ENCODE peak calls at places on chromosomes 11 and 22, in eight cellular contexts. I, Z, J, F, C, A, T and D are unnamed samples.

GRCh38 chr11:557328-558132 is 3.0 kb downstream of the LMNTD2 start:
- DNase-seq in I (no peak), Z (no peak), J (no peak), F (no peak), C (no peak), A (no peak), T (no peak), D (no peak)

GRCh38 chr11:57425565-57426438 is 1.1 kb downstream of the SLC43A3 start:
- DNase-seq in I (peak), Z (peak), J (peak), F (no peak), C (peak), A (peak), T (peak), D (peak)

GRCh38 chr11:95917188-95918036 is 6.5 kb downstream of the MTMR2 start:
- DNase-seq in I (no peak), Z (no peak), J (no peak), F (no peak), C (no peak), A (no peak), T (no peak), D (no peak)

GRCh38 chr22:46374663-46375474 is 39.4 kb downstream of the TRMU start:
- DNase-seq in I (no peak), Z (peak), J (no peak), F (no peak), C (no peak), A (no peak), T (peak), D (no peak)

GRCh38 chr22:20636075-20636812 is 128.8 kb downstream of the MED15 start:
- DNase-seq in I (no peak), Z (no peak), J (no peak), F (no peak), C (no peak), A (no peak), T (no peak), D (no peak)

GRCh38 chr11:59102259-59102765 is 4.7 kb upstream of the FAM111B start:
- DNase-seq in I (peak), Z (peak), J (peak), F (no peak), C (peak), A (peak), T (peak), D (no peak)

GRCh38 chr11:110463153-110463552 is 33.4 kb downstream of the FDX1 start:
- DNase-seq in I (no peak), Z (no peak), J (no peak), F (no peak), C (peak), A (peak), T (peak), D (peak)

GRCh38 chr11:111514216-111515031 is at the start of gene HOATZ:
- DNase-seq in I (no peak), Z (no peak), J (no peak), F (no peak), C (no peak), A (no peak), T (no peak), D (no peak)

GRCh38 chr22:50216161-50216683 is 15.4 kb downstream of the SELENOO start:
- DNase-seq in I (no peak), Z (no peak), J (no peak), F (no peak), C (no peak), A (no peak), T (no peak), D (no peak)

GRCh38 chr22:46213052-46213451 is 37.0 kb downstream of the CDPF1 start:
- DNase-seq in I (no peak), Z (no peak), J (no peak), F (no peak), C (no peak), A (no peak), T (no peak), D (no peak)

GRCh38 chr11:117180020-117180419 is 1.5 kb downstream of the SIDT2 start:
- DNase-seq in I (no peak), Z (no peak), J (peak), F (no peak), C (no peak), A (no peak), T (peak), D (no peak)

GRCh38 chr11:82458777-82459176 is 274.9 kb downstream of the FAM181B start:
- DNase-seq in I (no peak), Z (no peak), J (no peak), F (no peak), C (no peak), A (no peak), T (no peak), D (no peak)

GRCh38 chr11:44943118-44943517 is 7.6 kb downstream of the TP53I11 start:
- DNase-seq in I (no peak), Z (no peak), J (no peak), F (no peak), C (no peak), A (no peak), T (peak), D (peak)

GRCh38 chr11:122246885-122247284 is 130.9 kb upstream of the BLID start:
- DNase-seq in I (no peak), Z (no peak), J (no peak), F (no peak), C (no peak), A (no peak), T (no peak), D (no peak)

GRCh38 chr11:112163875-112164521 is at the start of gene IL18:
- DNase-seq in I (peak), Z (no peak), J (no peak), F (no peak), C (peak), A (peak), T (peak), D (peak)

GRCh38 chr11:113992459-113993105 is 17.7 kb downstream of the HTR3A start:
- DNase-seq in I (no peak), Z (no peak), J (no peak), F (no peak), C (no peak), A (no peak), T (no peak), D (no peak)

GRCh38 chr11:27204527-27204926 is 158.5 kb downstream of the CCDC34 start:
- DNase-seq in I (no peak), Z (no peak), J (no peak), F (no peak), C (no peak), A (no peak), T (no peak), D (peak)

GRCh38 chr11:118609380-118610219 is 2.2 kb downstream of the PHLDB1 start:
- DNase-seq in I (no peak), Z (no peak), J (peak), F (no peak), C (no peak), A (no peak), T (peak), D (peak)

GRCh38 chr11:121534131-121535093 is 81.6 kb upstream of the SORL1-AS1 start:
- DNase-seq in I (no peak), Z (peak), J (no peak), F (no peak), C (no peak), A (no peak), T (peak), D (no peak)

GRCh38 chr11:109696191-109696897 is 274.4 kb downstream of the C11orf87 start:
- DNase-seq in I (no peak), Z (no peak), J (no peak), F (no peak), C (no peak), A (no peak), T (no peak), D (no peak)

GRCh38 chr11:93849751-93850584 is 450 bp downstream of the VSTM5 start:
- DNase-seq in I (no peak), Z (no peak), J (no peak), F (no peak), C (no peak), A (peak), T (peak), D (peak)

GRCh38 chr11:35326266-35326879 is 93.0 kb downstream of the SLC1A2 start:
- DNase-seq in I (no peak), Z (no peak), J (no peak), F (no peak), C (no peak), A (no peak), T (no peak), D (no peak)

GRCh38 chr11:132134322-132134721 is 763.9 kb downstream of the NTM start:
- DNase-seq in I (no peak), Z (no peak), J (no peak), F (no peak), C (no peak), A (no peak), T (no peak), D (no peak)

GRCh38 chr11:100550910-100551309 is 136.2 kb upstream of the ARHGAP42 start:
- DNase-seq in I (no peak), Z (no peak), J (no peak), F (no peak), C (no peak), A (no peak), T (no peak), D (no peak)

GRCh38 chr22:26885441-26886261 is 228.3 kb downstream of the MIAT start:
- DNase-seq in I (no peak), Z (no peak), J (no peak), F (no peak), C (no peak), A (no peak), T (no peak), D (no peak)

GRCh38 chr11:113623114-113623513 is 83.0 kb downstream of the TMPRSS5 start:
- DNase-seq in I (no peak), Z (no peak), J (no peak), F (no peak), C (no peak), A (no peak), T (no peak), D (no peak)

GRCh38 chr11:43694477-43694876 is 13.9 kb downstream of the HSD17B12 start:
- DNase-seq in I (no peak), Z (no peak), J (no peak), F (no peak), C (no peak), A (no peak), T (no peak), D (no peak)

GRCh38 chr22:39664485-39665200 is 94.1 kb downstream of the CACNA1I start:
- DNase-seq in I (no peak), Z (no peak), J (no peak), F (no peak), C (no peak), A (no peak), T (no peak), D (no peak)

GRCh38 chr11:636511-637332 is at the start of gene DRD4:
- DNase-seq in I (no peak), Z (no peak), J (no peak), F (no peak), C (no peak), A (peak), T (no peak), D (no peak)

GRCh38 chr11:26580929-26581328 is 8.9 kb upstream of the MUC15 start:
- DNase-seq in I (no peak), Z (no peak), J (no peak), F (no peak), C (no peak), A (no peak), T (no peak), D (no peak)

GRCh38 chr22:44338183-44338812 is 25.5 kb upstream of the SHISAL1 start:
- DNase-seq in I (no peak), Z (no peak), J (no peak), F (no peak), C (no peak), A (no peak), T (peak), D (no peak)

GRCh38 chr11:59756496-59756840 is 1.3 kb downstream of the STX3 start:
- DNase-seq in I (no peak), Z (no peak), J (no peak), F (no peak), C (no peak), A (no peak), T (no peak), D (no peak)

DNA sequence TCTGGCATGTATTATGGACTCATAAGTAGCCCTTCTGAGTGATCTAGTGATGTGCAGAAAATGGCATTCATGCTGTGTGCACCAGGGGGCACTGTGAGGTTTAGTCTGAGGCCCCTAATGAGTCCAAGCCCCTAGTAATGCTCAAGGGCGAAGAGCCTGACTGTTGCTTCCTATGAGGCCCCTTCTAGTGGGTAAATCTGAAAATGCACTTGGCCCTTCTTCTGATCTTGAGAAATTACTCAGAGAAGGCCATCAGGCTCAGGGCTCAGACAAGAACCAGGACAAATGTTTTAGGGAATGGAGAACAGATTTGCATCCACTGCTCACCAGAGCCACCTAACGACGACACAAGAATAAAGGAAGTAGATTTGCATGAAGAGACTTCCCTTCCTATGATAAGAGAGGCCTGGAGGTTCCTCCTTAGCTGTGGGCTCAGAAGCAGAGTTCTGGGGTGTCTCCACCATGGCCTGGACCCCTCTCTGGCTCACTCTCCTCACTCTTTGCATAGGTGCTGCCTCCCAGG is 75.8 kb downstream of the GGTLC2 start:
- DNase-seq in I (no peak), Z (no peak), J (no peak), F (no peak), C (peak), A (no peak), T (no peak), D (peak)
- TF ChIP-seq POLR2A in I (no peak), Z (no peak), J (no peak), F (no peak), C (no peak), A (no peak), T (no peak), D (no peak)

GRCh38 chr11:71245601-71246391 is 6.6 kb downstream of the SHANK2 start:
- DNase-seq in I (no peak), Z (no peak), J (peak), F (no peak), C (no peak), A (no peak), T (peak), D (no peak)
- H3K4me3 ChIP-seq in I (no peak), Z (no peak), J (no peak), F (no peak), C (no peak), A (no peak), T (no peak), D (no peak)

DNA sequence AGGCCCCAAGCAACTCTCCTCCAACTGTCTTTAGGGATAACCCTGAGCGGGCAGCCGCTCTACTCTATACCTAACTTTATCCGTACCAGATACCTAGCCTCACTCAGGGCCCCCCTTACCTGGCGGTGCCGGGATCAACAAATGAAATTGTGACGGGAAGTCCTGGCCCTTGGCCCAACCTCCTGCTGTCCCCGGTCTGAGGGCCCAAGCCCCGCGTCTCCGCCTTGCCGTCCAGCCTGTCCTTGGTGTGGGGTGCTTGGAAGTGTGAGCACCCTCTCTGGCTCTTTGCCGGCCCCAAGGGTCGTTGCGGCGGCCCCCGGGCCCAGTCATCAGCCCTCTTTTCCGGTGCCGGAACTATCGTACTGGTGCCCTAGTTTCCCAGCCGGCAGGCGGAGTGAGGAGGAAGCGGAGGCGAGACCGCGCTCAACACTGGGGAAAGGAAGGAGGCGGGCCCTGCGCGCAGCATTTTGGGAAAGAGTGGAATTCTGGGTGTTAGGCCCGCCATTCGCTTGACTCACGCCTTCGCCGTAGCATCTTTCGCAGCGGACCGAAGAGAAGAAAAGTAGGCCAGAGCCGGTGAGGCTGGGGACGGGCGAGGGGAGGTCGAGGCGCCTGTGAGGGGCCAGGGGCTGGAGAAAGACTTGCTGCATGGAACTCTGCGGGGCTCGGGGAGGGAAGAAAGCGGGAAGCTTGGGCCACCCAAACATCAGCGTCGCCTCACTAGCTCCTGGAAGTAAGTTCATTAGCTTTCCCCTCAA is at the start of gene SNRPD3:
- DNase-seq in I (peak), Z (peak), J (peak), F (peak), C (peak), A (peak), T (peak), D (peak)
- TF ChIP-seq POLR2A in I (peak), Z (peak), J (no peak), F (no peak), C (peak), A (peak), T (no peak), D (peak)

DNA sequence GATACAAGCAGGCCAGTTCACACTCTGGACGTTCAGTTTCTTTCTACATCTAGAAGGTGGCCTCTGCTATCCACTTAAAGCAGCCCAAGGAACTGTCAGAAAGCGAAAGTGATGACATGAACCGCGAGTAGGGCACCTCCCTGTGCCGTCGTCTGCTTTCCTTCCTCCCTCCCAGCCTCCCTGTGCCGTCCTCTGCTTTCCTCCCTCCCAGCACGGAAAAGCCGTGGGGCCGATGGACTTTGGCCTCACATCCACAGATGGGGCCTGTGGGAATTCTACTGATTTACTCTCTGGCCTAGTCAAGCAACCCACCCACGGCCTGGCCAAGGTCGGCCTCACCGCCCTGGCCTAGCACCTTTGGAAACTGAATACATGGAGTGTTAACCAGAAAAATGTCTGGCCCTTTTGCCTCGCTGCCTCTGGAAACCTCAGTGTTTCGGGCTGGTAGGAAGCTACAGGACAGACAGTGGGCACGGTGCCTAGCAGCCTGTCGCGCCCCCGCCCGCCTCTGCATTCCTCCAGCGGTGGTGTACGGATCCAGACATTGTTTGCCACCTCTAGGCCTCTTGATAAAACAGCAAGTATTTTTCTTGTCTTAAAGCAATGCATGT is 14.2 kb downstream of the PEX26 start:
- DNase-seq in I (peak), Z (peak), J (no peak), F (no peak), C (peak), A (peak), T (peak), D (no peak)
- H3K4me3 ChIP-seq in I (peak), Z (peak), J (peak), F (peak), C (peak), A (peak), T (peak), D (no peak)

DNA sequence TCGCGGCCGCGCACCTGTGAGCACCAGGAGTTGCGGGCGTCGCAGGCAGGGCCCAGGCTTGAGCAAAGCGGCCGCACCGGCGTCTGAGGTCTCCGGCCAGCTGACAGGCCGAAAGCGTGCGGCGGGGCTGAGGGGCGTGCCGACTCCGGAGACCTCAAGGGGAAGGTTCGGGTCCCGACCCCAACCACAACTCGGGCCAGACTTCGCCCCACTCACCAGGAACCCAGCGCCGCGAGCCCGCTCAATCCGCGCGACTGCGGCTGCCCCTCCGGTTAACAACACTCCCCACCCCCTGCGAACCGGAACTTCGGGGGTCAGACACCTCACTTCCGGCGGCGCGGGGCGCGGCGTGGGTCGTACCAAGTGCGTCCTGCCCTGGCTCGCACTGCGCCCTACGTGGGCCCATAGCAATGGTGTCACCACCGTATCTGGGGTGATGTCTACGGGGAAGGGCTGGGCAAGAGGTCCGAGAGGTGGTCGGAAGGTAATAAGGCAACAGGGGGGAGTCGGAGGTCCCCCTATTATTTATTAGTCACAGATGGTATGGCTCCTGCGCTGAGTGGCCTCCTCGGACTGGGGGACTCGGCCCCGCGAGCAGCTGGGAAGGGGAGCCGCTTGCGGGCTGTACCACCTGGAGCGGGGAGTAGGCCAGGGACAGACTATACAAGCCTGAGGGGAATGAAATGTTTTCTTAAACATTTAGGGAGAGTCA is at the start of gene SYVN1:
- DNase-seq in I (peak), Z (peak), J (peak), F (peak), C (peak), A (peak), T (peak), D (peak)
- TF ChIP-seq POLR2A in I (peak), Z (peak), J (peak), F (no peak), C (peak), A (peak), T (peak), D (peak)

DNA sequence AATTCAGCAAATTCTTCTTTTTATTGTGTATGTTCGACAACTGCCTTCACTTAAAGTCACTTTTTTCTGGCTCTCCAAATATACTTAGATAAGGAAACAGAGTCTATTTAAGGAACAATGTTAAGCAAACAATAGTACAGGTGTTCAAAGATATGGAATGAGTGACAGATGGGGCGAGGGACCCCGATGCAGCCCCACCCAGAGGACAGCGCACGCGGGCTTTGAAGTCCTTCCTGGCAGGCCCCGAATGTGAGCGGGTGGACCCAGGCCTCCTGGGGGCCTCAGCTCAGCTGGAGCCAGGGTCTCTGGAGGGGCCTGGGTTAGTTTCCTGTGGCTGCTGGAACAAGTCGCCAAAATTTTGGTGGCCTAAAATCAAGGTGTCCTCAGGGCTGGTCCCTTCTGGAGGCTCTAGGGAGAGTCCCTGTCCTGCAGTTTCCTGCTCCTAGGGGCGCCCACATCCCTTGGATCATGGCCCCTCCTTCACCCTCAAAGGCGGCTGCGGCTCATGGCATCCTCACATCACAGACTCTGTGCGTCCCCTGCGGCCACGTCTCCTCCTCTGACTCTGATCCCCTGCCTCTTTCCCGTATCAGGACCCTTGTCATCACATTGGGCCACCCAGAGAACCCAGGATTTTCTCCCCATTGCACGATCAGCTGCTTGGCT is 40.6 kb upstream of the KCNQ1OT1 start:
- DNase-seq in I (peak), Z (no peak), J (no peak), F (no peak), C (no peak), A (peak), T (no peak), D (no peak)
- H3K4me3 ChIP-seq in I (no peak), Z (no peak), J (no peak), F (no peak), C (no peak), A (no peak), T (no peak), D (no peak)